ENCODE peak calls at places on chromosomes 3 and 15, in five cellular contexts. One of them, this sample, is unnamed. For H3K4me1, the result is how much of the 10 kb centered on the place peaks cover.

GRCh38 chr3:59264366-59264765 is 214.5 kb upstream of the CFAP20DC start:
- DNase-seq in breast epithelium: no peak
- DNase-seq in tibial nerve: no peak
- DNase-seq in IMR-90: no peak
- DNase-seq in H1: no peak
- DNase-seq in this sample: no peak

GRCh38 chr3:188360364-188360881 is 206.5 kb downstream of the LPP start:
- DNase-seq in H1: no peak
- DNase-seq in IMR-90: no peak
- DNase-seq in tibial nerve: no peak
- DNase-seq in breast epithelium: no peak
- DNase-seq in this sample: no peak

GRCh38 chr3:65901236-65901635 is 137.5 kb downstream of the MAGI1 start:
- DNase-seq in tibial nerve: no peak
- DNase-seq in IMR-90: no peak
- DNase-seq in H1: no peak
- DNase-seq in breast epithelium: peak
- DNase-seq in this sample: no peak

GRCh38 chr15:23690450-23690852 is 3.3 kb upstream of the NDN start:
- DNase-seq in IMR-90: peak
- DNase-seq in H1: peak
- DNase-seq in breast epithelium: peak
- DNase-seq in tibial nerve: peak
- DNase-seq in this sample: no peak

GRCh38 chr3:146065573-146066006 is 95.4 kb downstream of the PLOD2 start:
- DNase-seq in tibial nerve: peak
- DNase-seq in IMR-90: peak
- DNase-seq in H1: no peak
- DNase-seq in breast epithelium: no peak
- DNase-seq in this sample: no peak

GRCh38 chr3:71355862-71356261 is 227.7 kb downstream of the FOXP1 start:
- DNase-seq in IMR-90: no peak
- DNase-seq in breast epithelium: no peak
- DNase-seq in H1: no peak
- DNase-seq in tibial nerve: no peak
- DNase-seq in this sample: no peak

GRCh38 chr3:67000006-67000405 is 1.9 kb downstream of the KBTBD8 start:
- DNase-seq in breast epithelium: no peak
- DNase-seq in H1: no peak
- DNase-seq in tibial nerve: no peak
- DNase-seq in IMR-90: peak
- DNase-seq in this sample: no peak

GRCh38 chr15:84398763-84399701 is 163.5 kb downstream of the GOLGA6L4 start:
- DNase-seq in tibial nerve: no peak
- DNase-seq in breast epithelium: peak
- DNase-seq in IMR-90: no peak
- DNase-seq in H1: peak
- DNase-seq in this sample: no peak

GRCh38 chr3:46090161-46090591 is 62.9 kb upstream of the XCR1 start:
- DNase-seq in tibial nerve: no peak
- DNase-seq in H1: no peak
- DNase-seq in breast epithelium: no peak
- DNase-seq in IMR-90: no peak
- DNase-seq in this sample: no peak

GRCh38 chr3:115388825-115389224 is 234.5 kb upstream of the GAP43 start:
- DNase-seq in breast epithelium: no peak
- DNase-seq in H1: no peak
- DNase-seq in IMR-90: peak
- DNase-seq in tibial nerve: no peak
- DNase-seq in this sample: no peak

GRCh38 chr3:48433472-48434118 is 3.7 kb upstream of the PLXNB1 start:
- DNase-seq in IMR-90: peak
- DNase-seq in breast epithelium: no peak
- DNase-seq in tibial nerve: peak
- DNase-seq in H1: no peak
- DNase-seq in this sample: no peak

GRCh38 chr3:39062180-39062579 is 10.4 kb downstream of the WDR48 start:
- DNase-seq in tibial nerve: no peak
- DNase-seq in IMR-90: no peak
- DNase-seq in breast epithelium: no peak
- DNase-seq in H1: no peak
- DNase-seq in this sample: no peak

GRCh38 chr3:46966811-46967210 is 9.7 kb downstream of the CCDC12 start:
- DNase-seq in tibial nerve: no peak
- DNase-seq in breast epithelium: no peak
- DNase-seq in H1: no peak
- DNase-seq in IMR-90: no peak
- DNase-seq in this sample: no peak

GRCh38 chr15:58566029-58566428 is 134.2 kb downstream of the LIPC start:
- DNase-seq in breast epithelium: no peak
- DNase-seq in IMR-90: no peak
- DNase-seq in H1: peak
- DNase-seq in tibial nerve: no peak
- DNase-seq in this sample: no peak

GRCh38 chr3:39907981-39908380 is 98.6 kb downstream of the MYRIP start:
- DNase-seq in IMR-90: no peak
- DNase-seq in breast epithelium: no peak
- DNase-seq in H1: no peak
- DNase-seq in tibial nerve: no peak
- DNase-seq in this sample: no peak

GRCh38 chr3:107643038-107643883 is 120.5 kb downstream of the BBX start:
- DNase-seq in IMR-90: no peak
- DNase-seq in tibial nerve: no peak
- DNase-seq in H1: peak
- DNase-seq in breast epithelium: no peak
- DNase-seq in this sample: no peak

GRCh38 chr3:119783255-119783654 is 1.4 kb downstream of the NR1I2 start:
- DNase-seq in H1: no peak
- DNase-seq in IMR-90: no peak
- DNase-seq in breast epithelium: no peak
- DNase-seq in tibial nerve: no peak
- DNase-seq in this sample: no peak

GRCh38 chr3:128548426-128549282 is 55.7 kb upstream of the GATA2 start:
- DNase-seq in tibial nerve: no peak
- DNase-seq in breast epithelium: no peak
- DNase-seq in H1: no peak
- DNase-seq in IMR-90: peak
- DNase-seq in this sample: no peak

GRCh38 chr15:75042730-75043508 is 19.5 kb downstream of the PPCDC start:
- DNase-seq in H1: peak
- DNase-seq in IMR-90: peak
- DNase-seq in breast epithelium: peak
- DNase-seq in tibial nerve: peak
- DNase-seq in this sample: peak

GRCh38 chr15:29294732-29295131 is 25.1 kb upstream of the NSMCE3 start:
- DNase-seq in tibial nerve: no peak
- DNase-seq in IMR-90: no peak
- DNase-seq in H1: no peak
- DNase-seq in breast epithelium: no peak
- DNase-seq in this sample: no peak

GRCh38 chr3:124802702-124803101 is 72.5 kb downstream of the UMPS start:
- DNase-seq in tibial nerve: no peak
- DNase-seq in H1: no peak
- DNase-seq in IMR-90: no peak
- DNase-seq in breast epithelium: no peak
- DNase-seq in this sample: no peak

GRCh38 chr3:33909547-33909946 is 111.1 kb downstream of the PDCD6IP start:
- DNase-seq in IMR-90: no peak
- DNase-seq in breast epithelium: no peak
- DNase-seq in tibial nerve: no peak
- DNase-seq in H1: no peak
- DNase-seq in this sample: no peak

GRCh38 chr3:176351408-176351807 is 845.9 kb downstream of the TBL1XR1 start:
- DNase-seq in tibial nerve: no peak
- DNase-seq in H1: no peak
- DNase-seq in breast epithelium: no peak
- DNase-seq in IMR-90: peak
- DNase-seq in this sample: no peak

GRCh38 chr15:98025237-98025636 is 64.7 kb downstream of the ARRDC4 start:
- DNase-seq in tibial nerve: no peak
- DNase-seq in H1: no peak
- DNase-seq in breast epithelium: no peak
- DNase-seq in IMR-90: peak
- DNase-seq in this sample: no peak

GRCh38 chr3:58116161-58116955 is 94.4 kb downstream of the DNASE1L3 start:
- DNase-seq in tibial nerve: no peak
- DNase-seq in H1: no peak
- DNase-seq in IMR-90: no peak
- DNase-seq in breast epithelium: no peak
- DNase-seq in this sample: peak

GRCh38 chr3:179956416-179956830 is 80.3 kb downstream of the PEX5L start:
- DNase-seq in breast epithelium: no peak
- DNase-seq in H1: no peak
- DNase-seq in IMR-90: no peak
- DNase-seq in tibial nerve: no peak
- DNase-seq in this sample: no peak

GRCh38 chr15:90872481-90873184 is 4.2 kb downstream of the FURIN start:
- DNase-seq in H1: no peak
- DNase-seq in IMR-90: peak
- DNase-seq in breast epithelium: no peak
- DNase-seq in tibial nerve: no peak
- DNase-seq in this sample: no peak

GRCh38 chr3:15576475-15576874 is 24.9 kb downstream of the HACL1 start:
- DNase-seq in breast epithelium: no peak
- DNase-seq in tibial nerve: no peak
- DNase-seq in IMR-90: no peak
- DNase-seq in H1: no peak
- DNase-seq in this sample: no peak

GRCh38 chr3:15575446-15575845 is 25.9 kb downstream of the HACL1 start:
- DNase-seq in breast epithelium: no peak
- DNase-seq in H1: no peak
- DNase-seq in tibial nerve: no peak
- DNase-seq in IMR-90: no peak
- DNase-seq in this sample: no peak

DNA sequence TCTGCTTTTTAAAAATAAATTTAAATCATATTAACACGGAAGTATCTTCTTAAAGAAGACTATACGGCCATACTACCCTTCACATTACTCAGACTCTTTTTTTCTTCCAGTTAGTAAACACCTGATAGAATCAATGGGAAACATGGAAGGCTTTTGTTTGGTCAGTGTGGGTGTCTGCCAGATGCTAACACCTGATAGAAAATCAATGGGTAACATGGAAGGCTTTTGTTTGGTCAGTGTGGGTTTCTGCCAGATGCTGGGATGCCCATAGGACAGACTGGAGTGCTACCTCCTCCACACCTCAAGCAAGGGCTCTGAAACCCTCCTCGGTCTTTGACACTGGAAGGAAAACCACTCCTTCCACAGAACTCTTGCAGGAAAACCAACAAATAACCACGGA is 29.2 kb downstream of the HACL1 start:
- DNase-seq in IMR-90: no peak
- DNase-seq in breast epithelium: no peak
- DNase-seq in H1: no peak
- DNase-seq in tibial nerve: no peak
- DNase-seq in this sample: no peak
- H3K4me1 ChIP-seq in IMR-90: under half
- H3K4me1 ChIP-seq in breast epithelium: under half
- H3K4me1 ChIP-seq in H1: under half
- H3K4me1 ChIP-seq in tibial nerve: under half
- H3K4me1 ChIP-seq in this sample: under half

DNA sequence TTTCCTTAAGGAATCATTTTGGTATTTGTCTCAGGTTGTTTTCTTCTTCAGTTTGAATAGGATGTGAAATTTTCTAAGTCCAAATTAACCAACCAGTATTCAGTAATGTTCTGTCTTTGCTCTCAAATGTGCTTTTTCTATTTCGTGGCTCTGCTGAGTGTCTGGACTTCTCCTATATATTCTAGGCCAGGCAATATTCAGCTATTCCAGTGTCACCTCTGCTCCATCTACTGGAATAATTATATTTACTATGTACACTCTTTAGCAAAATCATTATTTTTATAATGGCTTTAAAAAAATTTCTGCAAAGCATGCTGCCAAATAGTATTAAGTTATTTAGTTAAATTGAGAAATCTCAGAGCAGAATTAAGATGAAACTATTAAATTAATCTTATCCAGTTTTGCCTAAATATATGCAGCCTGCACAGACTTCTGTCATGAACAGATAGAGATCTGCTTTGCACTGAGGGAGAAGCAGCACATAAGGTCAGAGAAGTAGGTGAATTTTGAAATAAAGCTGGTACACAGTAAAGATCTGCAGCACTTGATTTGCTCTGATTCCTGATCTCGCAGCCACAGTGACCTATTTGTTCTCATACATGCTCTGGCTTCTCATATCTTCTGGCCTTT is 102.8 kb upstream of the NAALADL2 start:
- DNase-seq in H1: no peak
- DNase-seq in breast epithelium: no peak
- DNase-seq in tibial nerve: no peak
- DNase-seq in IMR-90: no peak
- DNase-seq in this sample: no peak
- H3K27ac ChIP-seq in H1: no peak
- H3K27ac ChIP-seq in breast epithelium: no peak
- H3K27ac ChIP-seq in tibial nerve: no peak
- H3K27ac ChIP-seq in IMR-90: no peak
- H3K27ac ChIP-seq in this sample: no peak

GRCh38 chr3:15964605-15965061 is 166.9 kb upstream of the ANKRD28 start:
- DNase-seq in tibial nerve: peak
- DNase-seq in IMR-90: peak
- DNase-seq in H1: no peak
- DNase-seq in breast epithelium: no peak
- DNase-seq in this sample: no peak
- TF ChIP-seq POLR2A in tibial nerve: no peak
- TF ChIP-seq POLR2A in IMR-90: no peak
- TF ChIP-seq POLR2A in H1: no peak
- TF ChIP-seq POLR2A in breast epithelium: no peak
- TF ChIP-seq POLR2A in this sample: no peak

GRCh38 chr15:85702321-85703230 is 92.1 kb downstream of the KLHL25 start:
- DNase-seq in tibial nerve: no peak
- DNase-seq in IMR-90: peak
- DNase-seq in breast epithelium: no peak
- DNase-seq in H1: no peak
- DNase-seq in this sample: no peak

GRCh38 chr15:85706779-85707518 is 87.8 kb downstream of the KLHL25 start:
- DNase-seq in breast epithelium: no peak
- DNase-seq in tibial nerve: no peak
- DNase-seq in H1: no peak
- DNase-seq in IMR-90: peak
- DNase-seq in this sample: no peak

GRCh38 chr15:85700767-85701166 is 94.0 kb downstream of the KLHL25 start:
- DNase-seq in tibial nerve: no peak
- DNase-seq in breast epithelium: no peak
- DNase-seq in IMR-90: no peak
- DNase-seq in H1: no peak
- DNase-seq in this sample: no peak

GRCh38 chr15:85704720-85705119 is 90.0 kb downstream of the KLHL25 start:
- DNase-seq in IMR-90: no peak
- DNase-seq in tibial nerve: no peak
- DNase-seq in breast epithelium: no peak
- DNase-seq in H1: no peak
- DNase-seq in this sample: no peak

DNA sequence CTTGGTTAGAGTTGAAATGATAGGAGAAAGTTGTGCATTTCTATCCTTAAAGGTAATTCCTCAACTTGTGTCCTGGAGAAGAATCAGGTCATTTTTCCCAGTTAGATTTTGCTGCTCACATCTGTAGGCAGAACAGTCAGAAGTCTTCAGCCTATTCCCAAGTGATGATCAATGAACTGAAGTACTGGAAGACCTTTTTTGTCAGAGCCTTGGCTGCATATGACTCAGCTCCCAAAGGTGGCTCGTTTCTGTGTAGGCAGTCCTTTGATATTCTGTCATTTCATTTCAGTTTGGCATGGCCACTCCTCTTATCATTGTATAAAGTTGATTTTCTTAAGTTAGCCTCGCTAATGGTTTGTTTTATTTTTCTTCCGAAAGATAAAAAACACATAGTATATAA is 90.7 kb downstream of the KLHL25 start:
- DNase-seq in tibial nerve: no peak
- DNase-seq in IMR-90: peak
- DNase-seq in H1: no peak
- DNase-seq in breast epithelium: no peak
- DNase-seq in this sample: no peak
- H3K4me1 ChIP-seq in tibial nerve: half or more
- H3K4me1 ChIP-seq in IMR-90: under half
- H3K4me1 ChIP-seq in H1: under half
- H3K4me1 ChIP-seq in breast epithelium: under half
- H3K4me1 ChIP-seq in this sample: under half

This sample was measured in esophagus squamous epithelium.